ENCODE peak calls at places on chromosome 22, in four cellular contexts. M, Q, F and A are unnamed samples.

GRCh38 chr22:20101638-20102037 is 14.3 kb upstream of the RANBP1 start:
- DNase-seq in F (no peak), M (no peak), Q (no peak), A (peak)

GRCh38 chr22:22721681-22722309 is 77.4 kb downstream of the GGTLC2 start:
- DNase-seq in M (no peak), Q (peak), F (no peak), A (no peak)

GRCh38 chr22:45844949-45845613 is 131.9 kb downstream of the WNT7B start:
- DNase-seq in M (no peak), F (no peak), Q (no peak), A (no peak)

GRCh38 chr22:49765951-49766350 is 61.7 kb downstream of the BRD1 start:
- DNase-seq in F (no peak), Q (peak), M (no peak), A (peak)

GRCh38 chr22:28815729-28816128 is 15.4 kb upstream of the XBP1 start:
- DNase-seq in M (no peak), Q (no peak), F (no peak), A (peak)

GRCh38 chr22:43370045-43370444 is 26.9 kb upstream of the SCUBE1 start:
- DNase-seq in Q (no peak), F (no peak), M (no peak), A (no peak)

GRCh38 chr22:48713266-48714205 is 1114.1 kb downstream of the BRD1 start:
- DNase-seq in M (no peak), Q (no peak), F (no peak), A (peak)

GRCh38 chr22:17243524-17243923 is 24.3 kb upstream of the ADA2 start:
- DNase-seq in F (peak), Q (peak), M (no peak), A (no peak)

GRCh38 chr22:18078329-18079041 is 695 bp downstream of the PEX26 start:
- DNase-seq in M (peak), Q (peak), F (peak), A (peak)

GRCh38 chr22:44181033-44181911 is 547 bp downstream of the PARVG start:
- DNase-seq in M (peak), F (no peak), Q (peak), A (peak)

GRCh38 chr22:23414727-23415489 is 165.2 kb downstream of the IGLL1 start:
- DNase-seq in F (no peak), M (no peak), Q (no peak), A (peak)

GRCh38 chr22:33513388-33514336 is 406.6 kb downstream of the LARGE1 start:
- DNase-seq in F (no peak), M (no peak), Q (no peak), A (no peak)

GRCh38 chr22:50705219-50705691 is 32.6 kb downstream of the SHANK3 start:
- DNase-seq in M (no peak), Q (no peak), F (no peak), A (peak)

GRCh38 chr22:38911434-38911833 is 39.4 kb upstream of the CBX6 start:
- DNase-seq in Q (no peak), F (no peak), M (no peak), A (no peak)

GRCh38 chr22:17787159-17788022 is 13.1 kb upstream of the BID start:
- DNase-seq in M (no peak), Q (no peak), F (no peak), A (no peak)

GRCh38 chr22:24329453-24329852 is 58.8 kb downstream of the SPECC1L start:
- DNase-seq in Q (no peak), F (no peak), M (peak), A (no peak)

GRCh38 chr22:49046546-49047305 is 780.9 kb downstream of the BRD1 start:
- DNase-seq in Q (peak), F (peak), M (peak), A (no peak)

GRCh38 chr22:28976588-28976987 is 85.0 kb downstream of the C22orf31 start:
- DNase-seq in F (no peak), Q (no peak), M (no peak), A (no peak)

GRCh38 chr22:36110306-36110791 is 50.2 kb downstream of the APOL3 start:
- DNase-seq in F (no peak), Q (no peak), M (no peak), A (peak)

GRCh38 chr22:40595497-40596234 is 40.9 kb downstream of the MRTFA start:
- DNase-seq in F (no peak), Q (no peak), M (peak), A (no peak)

GRCh38 chr22:38963872-38964271 is 6.5 kb downstream of the APOBEC3A start:
- DNase-seq in M (no peak), Q (peak), F (no peak), A (peak)

GRCh38 chr22:31948002-31948401 is 3.7 kb downstream of the YWHAH start:
- DNase-seq in M (no peak), F (no peak), Q (no peak), A (peak)

GRCh38 chr22:39362271-39362670 is 12.5 kb downstream of the SYNGR1 start:
- DNase-seq in F (no peak), Q (no peak), M (no peak), A (no peak)

GRCh38 chr22:43533131-43533530 is 121.3 kb downstream of the MPPED1 start:
- DNase-seq in F (no peak), M (no peak), Q (no peak), A (no peak)